ENCODE peak calls at places on chromosomes 11 and 22, in nine cellular contexts. B is HCT116, O is ovary, S is A549, E is IMR-90, G is esophagus squamous epithelium, U is GM12878, C is Peyer's patch, H is NB4. A is an unnamed sample.

GRCh38 chr11:44774131-44774530 is 47.4 kb downstream of the TSPAN18 start:
- DNase-seq in B (no peak), O (no peak), S (no peak), E (no peak), G (no peak), U (no peak), C (no peak), H (peak), A (no peak)

GRCh38 chr11:112996924-112997323 is 35.7 kb downstream of the NCAM1 start:
- DNase-seq in B (no peak), O (no peak), S (no peak), E (no peak), G (no peak), U (no peak), C (no peak), H (no peak), A (no peak)

GRCh38 chr11:7892751-7893356 is 38.2 kb downstream of the OR10A6 start:
- DNase-seq in B (peak), O (no peak), S (peak), E (peak), G (no peak), U (no peak), C (no peak), H (peak), A (peak)

GRCh38 chr22:26656896-26657851 is at the start of gene MIAT:
- DNase-seq in B (no peak), O (no peak), S (no peak), E (peak), G (no peak), U (no peak), C (peak), H (no peak), A (no peak)

GRCh38 chr11:61160487-61161189 is 588 bp downstream of the VPS37C start:
- DNase-seq in B (no peak), O (no peak), S (no peak), E (no peak), G (no peak), U (no peak), C (no peak), H (no peak), A (no peak)

GRCh38 chr22:26837784-26838520 is 180.6 kb downstream of the MIAT start:
- DNase-seq in B (no peak), O (no peak), S (no peak), E (no peak), G (no peak), U (no peak), C (no peak), H (no peak), A (no peak)

GRCh38 chr22:27397948-27398330 is 403.6 kb downstream of the MN1 start:
- DNase-seq in B (no peak), O (peak), S (no peak), E (peak), G (no peak), U (no peak), C (no peak), H (no peak), A (no peak)

GRCh38 chr11:108754901-108755625 is 90.2 kb downstream of the DDX10 start:
- DNase-seq in B (no peak), O (no peak), S (no peak), E (no peak), G (no peak), U (no peak), C (no peak), H (peak), A (no peak)

GRCh38 chr11:34509336-34509902 is 4.2 kb downstream of the ELF5 start:
- DNase-seq in B (no peak), O (no peak), S (no peak), E (no peak), G (no peak), U (no peak), C (no peak), H (peak), A (no peak)

GRCh38 chr11:43835104-43835503 is 45.5 kb upstream of the ALKBH3 start:
- DNase-seq in B (no peak), O (no peak), S (no peak), E (no peak), G (no peak), U (no peak), C (no peak), H (no peak), A (no peak)

GRCh38 chr11:6563667-6564066 is 39.7 kb downstream of the RRP8 start:
- DNase-seq in B (no peak), O (no peak), S (no peak), E (no peak), G (no peak), U (no peak), C (no peak), H (no peak), A (no peak)

GRCh38 chr11:44397586-44398178 is 87.7 kb upstream of the ALX4 start:
- DNase-seq in B (no peak), O (no peak), S (no peak), E (no peak), G (no peak), U (no peak), C (no peak), H (no peak), A (no peak)

GRCh38 chr11:18775492-18776292 is 15.9 kb downstream of the PTPN5 start:
- DNase-seq in B (peak), O (no peak), S (peak), E (peak), G (no peak), U (no peak), C (peak), H (peak), A (peak)

GRCh38 chr22:37843746-37844089 is 416 bp downstream of the ANKRD54 start:
- DNase-seq in B (no peak), O (peak), S (no peak), E (peak), G (no peak), U (no peak), C (peak), H (no peak), A (no peak)

GRCh38 chr11:13160302-13160701 is 117.3 kb upstream of the BMAL1 start:
- DNase-seq in B (no peak), O (no peak), S (no peak), E (no peak), G (no peak), U (no peak), C (no peak), H (no peak), A (no peak)
- TF ChIP-seq POLR2A in B (no peak), O (no peak), S (no peak), E (no peak), G (no peak), U (no peak), C (no peak), H (no peak), A (no peak)

GRCh38 chr11:1762537-1763302 is 1.0 kb downstream of the CTSD start:
- DNase-seq in B (peak), O (no peak), S (peak), E (no peak), G (no peak), U (no peak), C (no peak), H (peak), A (peak)
- TF ChIP-seq POLR2A in B (no peak), O (no peak), S (no peak), E (no peak), G (peak), U (no peak), C (peak), H (no peak), A (no peak)

DNA sequence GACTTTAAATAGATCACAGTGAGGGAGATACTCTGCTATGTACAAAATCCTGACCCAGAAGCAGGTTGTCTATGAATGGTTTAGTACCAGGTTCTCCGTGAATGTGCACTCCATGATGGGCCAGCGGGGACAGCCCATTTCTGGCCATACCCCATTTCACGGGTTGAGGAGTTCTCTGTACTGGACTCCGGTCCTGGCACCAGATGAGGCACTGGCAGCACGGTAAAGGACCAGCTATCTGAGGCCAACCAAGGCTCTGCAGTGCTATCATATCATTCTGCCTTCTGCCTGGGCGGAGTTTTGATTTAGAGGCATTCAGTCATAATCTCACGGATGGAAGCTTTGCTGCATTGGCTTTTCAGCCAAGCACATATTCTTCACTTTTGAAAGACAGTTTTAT is 18.5 kb upstream of the KMT5B start:
- DNase-seq in B (no peak), O (no peak), S (no peak), E (no peak), G (no peak), U (no peak), C (no peak), H (no peak), A (no peak)
- TF ChIP-seq POLR2A in B (no peak), O (no peak), S (no peak), E (no peak), G (no peak), U (no peak), C (no peak), H (no peak), A (no peak)

DNA sequence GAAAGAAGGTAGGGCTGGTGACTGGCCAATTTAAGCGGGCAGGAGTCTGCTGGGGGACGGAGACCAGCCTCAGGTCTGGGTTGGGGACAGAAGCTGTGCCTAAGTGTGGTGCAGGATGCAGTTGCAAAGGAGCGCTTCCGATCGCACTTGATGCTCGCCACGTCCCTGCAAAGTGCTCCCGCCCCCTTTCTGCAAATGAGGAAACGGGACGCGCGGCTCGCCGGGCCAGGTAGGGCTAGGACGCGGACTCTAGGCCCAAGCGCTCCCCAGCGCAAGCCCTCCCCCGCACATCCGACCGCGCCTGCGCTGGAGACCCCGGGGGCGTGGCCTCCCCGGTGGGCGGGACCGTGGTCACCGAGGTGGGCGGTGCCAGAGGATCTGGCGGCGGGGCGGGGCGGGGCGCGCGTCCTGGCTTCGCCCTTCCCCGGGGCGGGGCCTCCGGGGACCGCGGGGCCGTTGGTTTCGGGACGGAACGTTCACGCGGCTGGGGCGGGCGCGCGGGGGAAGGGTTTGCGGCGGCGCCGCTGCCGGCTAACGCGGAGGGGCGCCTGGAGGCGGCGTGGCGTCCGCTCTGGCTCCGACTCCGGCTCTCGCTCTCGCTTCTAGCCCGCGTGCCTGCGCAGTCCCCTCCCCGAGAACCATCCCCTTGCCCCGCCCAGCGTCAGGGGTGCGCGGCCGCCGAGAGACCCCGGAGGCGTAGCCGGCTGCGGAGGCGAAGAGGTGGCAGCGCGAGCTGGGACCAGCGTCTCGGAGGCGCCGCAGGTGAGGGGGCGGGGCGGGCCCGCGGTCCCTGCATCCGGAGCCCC is at the start of gene FAM118A:
- DNase-seq in B (peak), O (peak), S (peak), E (peak), G (peak), U (peak), C (peak), H (peak), A (peak)
- TF ChIP-seq POLR2A in B (peak), O (peak), S (peak), E (peak), G (peak), U (peak), C (peak), H (peak), A (peak)

GRCh38 chr11:64027619-64028397 is 7.9 kb upstream of the FLRT1 start:
- DNase-seq in B (no peak), O (no peak), S (no peak), E (no peak), G (no peak), U (no peak), C (no peak), H (peak), A (no peak)

GRCh38 chr11:64026575-64027213 is 9.0 kb upstream of the FLRT1 start:
- DNase-seq in B (no peak), O (no peak), S (no peak), E (no peak), G (no peak), U (no peak), C (no peak), H (no peak), A (no peak)

GRCh38 chr11:64025205-64025604 is 10.5 kb upstream of the FLRT1 start:
- DNase-seq in B (no peak), O (no peak), S (no peak), E (no peak), G (no peak), U (no peak), C (no peak), H (no peak), A (no peak)

GRCh38 chr11:64031001-64031400 is 4.7 kb upstream of the FLRT1 start:
- DNase-seq in B (no peak), O (no peak), S (no peak), E (no peak), G (no peak), U (no peak), C (no peak), H (no peak), A (no peak)

GRCh38 chr11:64028398-64029115 is 7.2 kb upstream of the FLRT1 start:
- DNase-seq in B (no peak), O (no peak), S (no peak), E (no peak), G (no peak), U (no peak), C (no peak), H (no peak), A (no peak)
- TF ChIP-seq POLR2A in B (no peak), O (no peak), S (no peak), E (no peak), G (no peak), U (no peak), C (no peak), H (no peak), A (no peak)

GRCh38 chr11:125902927-125903752 is at the start of gene PUS3:
- DNase-seq in B (peak), O (peak), S (peak), E (peak), G (peak), U (peak), C (peak), H (peak), A (peak)
- TF ChIP-seq POLR2A in B (peak), O (peak), S (peak), E (no peak), G (peak), U (peak), C (peak), H (peak), A (peak)

DNA sequence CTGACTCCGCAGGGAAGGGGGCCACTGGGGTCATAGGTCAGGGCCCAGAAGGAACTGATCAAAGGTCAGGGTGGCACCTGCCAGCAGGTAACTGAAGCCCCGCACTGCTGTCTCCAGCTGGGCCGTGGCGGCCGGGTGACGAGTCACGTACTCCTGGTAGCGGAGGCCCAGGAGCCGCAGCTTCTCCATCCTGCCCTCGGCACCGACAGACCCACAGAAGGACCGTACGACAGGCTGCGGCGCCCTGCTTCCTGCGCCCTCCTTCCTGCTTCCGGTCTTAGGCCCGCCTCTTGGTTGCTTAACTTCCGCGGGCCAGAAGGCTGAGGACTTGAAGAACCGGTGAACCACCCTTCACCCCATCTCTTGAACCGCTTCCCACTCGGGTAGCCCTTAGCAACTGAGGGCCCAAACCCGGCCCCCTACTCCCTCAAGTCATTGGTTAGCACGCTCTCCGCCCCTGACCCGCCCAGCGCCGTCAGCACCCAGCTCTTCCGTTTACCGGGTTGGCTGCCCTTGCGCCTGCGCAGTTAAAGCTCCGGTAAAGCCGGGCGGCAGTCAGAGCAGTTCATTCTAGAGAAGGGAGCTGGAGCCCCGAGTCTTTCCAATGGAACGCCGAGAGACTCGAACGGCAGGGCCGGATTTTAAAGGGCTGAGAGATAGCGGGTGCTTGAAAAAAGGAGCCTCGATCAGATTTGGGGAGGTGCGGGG is at the start of gene PEX16:
- DNase-seq in B (peak), O (peak), S (peak), E (peak), G (peak), U (peak), C (peak), H (peak), A (peak)
- TF ChIP-seq POLR2A in B (no peak), O (peak), S (peak), E (peak), G (peak), U (peak), C (peak), H (peak), A (peak)

DNA sequence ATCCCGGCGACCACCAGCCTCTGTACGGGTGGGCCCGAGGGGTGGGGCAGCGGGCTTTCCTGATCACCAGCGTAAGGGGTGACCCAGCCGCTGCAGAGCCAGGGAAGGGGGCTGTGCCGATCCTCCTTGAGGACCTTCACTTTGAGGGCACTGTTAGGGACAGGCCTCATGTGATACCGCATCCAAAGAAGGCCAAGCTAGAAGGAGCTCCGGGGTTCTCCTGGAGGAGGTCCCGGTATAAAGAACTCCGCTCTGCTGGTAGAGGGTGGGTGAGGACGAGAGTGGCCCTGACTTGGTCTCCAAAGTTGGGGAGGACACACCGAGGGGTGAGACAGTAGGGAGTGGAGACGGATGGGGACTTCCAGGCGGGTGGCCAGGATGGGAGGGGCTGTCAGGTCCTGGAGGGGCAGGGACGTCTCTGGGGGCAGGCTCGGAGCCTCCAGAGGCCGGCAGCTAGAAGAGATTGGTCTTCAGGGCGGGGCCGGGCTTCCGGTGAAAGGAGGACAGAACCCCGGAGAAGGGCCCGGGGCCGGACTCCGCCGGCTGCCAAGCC is 4.6 kb downstream of the PHOX2A start:
- DNase-seq in B (no peak), O (peak), S (no peak), E (peak), G (no peak), U (no peak), C (no peak), H (peak), A (no peak)
- TF ChIP-seq POLR2A in B (no peak), O (no peak), S (no peak), E (no peak), G (no peak), U (peak), C (no peak), H (peak), A (no peak)

GRCh38 chr11:102046841-102047240 is 396 bp upstream of the CFAP300 start:
- DNase-seq in B (no peak), O (no peak), S (no peak), E (peak), G (no peak), U (no peak), C (no peak), H (no peak), A (no peak)

GRCh38 chr11:102050927-102051575 is 3.8 kb downstream of the CFAP300 start:
- DNase-seq in B (no peak), O (no peak), S (no peak), E (no peak), G (no peak), U (no peak), C (no peak), H (no peak), A (no peak)

DNA sequence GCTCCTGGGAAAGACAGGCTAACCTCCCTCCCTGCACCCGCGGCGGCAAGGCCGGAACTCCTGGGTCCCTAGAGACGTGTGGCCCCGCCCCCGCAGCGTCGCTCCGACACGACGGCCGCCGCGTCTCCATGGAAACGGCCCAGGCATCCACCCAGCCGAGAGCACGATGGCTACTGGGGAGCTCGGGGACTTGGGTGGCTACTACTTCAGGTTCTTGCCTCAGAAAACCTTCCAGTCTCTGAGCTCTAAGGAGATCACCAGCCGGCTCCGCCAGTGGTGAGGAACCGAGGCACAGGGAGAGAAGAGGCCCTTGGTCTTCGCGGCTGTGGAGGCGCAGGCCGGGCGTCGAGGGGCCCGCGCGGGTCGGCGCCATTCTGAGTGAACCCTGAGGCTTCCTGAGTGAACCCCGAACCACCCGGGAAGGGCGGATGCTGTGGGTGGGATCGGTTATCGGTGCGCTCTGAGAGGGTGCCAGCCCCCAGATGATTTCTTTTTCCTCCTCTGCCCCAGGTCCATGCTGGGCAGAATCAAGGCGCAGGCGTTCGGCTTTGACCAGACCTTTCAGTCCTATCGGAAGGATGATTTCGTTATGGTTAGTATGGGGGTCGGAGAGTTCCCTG is at the start of gene CFAP300:
- DNase-seq in B (no peak), O (peak), S (peak), E (peak), G (peak), U (no peak), C (peak), H (peak), A (peak)
- TF ChIP-seq POLR2A in B (no peak), O (peak), S (peak), E (peak), G (peak), U (no peak), C (no peak), H (no peak), A (peak)

A was measured in H54.